ENCODE peak calls at places on chromosomes 1 and 21, in ten cellular contexts. One of them, this sample, is unnamed.

GRCh38 chr1:184033711-184034167 is 3.8 kb downstream of the COLGALT2 start:
- DNase-seq in CD8-positive, alpha-beta memory T cell: no peak
- DNase-seq in foreskin keratinocyte: no peak
- DNase-seq in CD4-positive, alpha-beta memory T cell: no peak
- DNase-seq in pancreas: no peak
- DNase-seq in SK-N-SH: no peak
- DNase-seq in Caco-2: no peak
- DNase-seq in ovary: no peak
- DNase-seq in adrenal gland: no peak
- DNase-seq in GM23248: peak; percentile 67
- DNase-seq in this sample: no peak

GRCh38 chr1:79594121-79594698 is 587.7 kb upstream of the ADGRL4 start:
- DNase-seq in ovary: no peak
- DNase-seq in CD8-positive, alpha-beta memory T cell: no peak
- DNase-seq in Caco-2: no peak
- DNase-seq in CD4-positive, alpha-beta memory T cell: no peak
- DNase-seq in adrenal gland: no peak
- DNase-seq in pancreas: no peak
- DNase-seq in foreskin keratinocyte: no peak
- DNase-seq in GM23248: no peak
- DNase-seq in SK-N-SH: no peak
- DNase-seq in this sample: no peak

GRCh38 chr1:55869050-55869449 is 653.9 kb upstream of the USP24 start:
- DNase-seq in foreskin keratinocyte: no peak
- DNase-seq in Caco-2: no peak
- DNase-seq in CD8-positive, alpha-beta memory T cell: no peak
- DNase-seq in GM23248: peak; percentile 15
- DNase-seq in CD4-positive, alpha-beta memory T cell: no peak
- DNase-seq in SK-N-SH: no peak
- DNase-seq in pancreas: peak; percentile 44
- DNase-seq in ovary: peak; percentile 22
- DNase-seq in adrenal gland: peak; percentile 35
- DNase-seq in this sample: no peak

GRCh38 chr1:29388170-29388569 is 151.8 kb downstream of the PTPRU start:
- DNase-seq in foreskin keratinocyte: no peak
- DNase-seq in Caco-2: no peak
- DNase-seq in pancreas: no peak
- DNase-seq in GM23248: no peak
- DNase-seq in SK-N-SH: no peak
- DNase-seq in CD8-positive, alpha-beta memory T cell: no peak
- DNase-seq in CD4-positive, alpha-beta memory T cell: no peak
- DNase-seq in adrenal gland: no peak
- DNase-seq in ovary: no peak
- DNase-seq in this sample: no peak

GRCh38 chr21:45499201-45499750 is 43.0 kb downstream of the SLC19A1 start:
- DNase-seq in Caco-2: no peak
- DNase-seq in CD4-positive, alpha-beta memory T cell: no peak
- DNase-seq in CD8-positive, alpha-beta memory T cell: peak; percentile 18
- DNase-seq in foreskin keratinocyte: no peak
- DNase-seq in SK-N-SH: no peak
- DNase-seq in pancreas: no peak
- DNase-seq in GM23248: no peak
- DNase-seq in ovary: peak; percentile 14
- DNase-seq in adrenal gland: no peak
- DNase-seq in this sample: no peak

GRCh38 chr21:31911138-31911907 is 38.5 kb downstream of the HUNK start:
- DNase-seq in Caco-2: peak; percentile 48
- DNase-seq in pancreas: no peak
- DNase-seq in CD4-positive, alpha-beta memory T cell: no peak
- DNase-seq in GM23248: peak; percentile 98
- DNase-seq in CD8-positive, alpha-beta memory T cell: no peak
- DNase-seq in adrenal gland: no peak
- DNase-seq in foreskin keratinocyte: peak; percentile 40
- DNase-seq in ovary: no peak
- DNase-seq in SK-N-SH: no peak
- DNase-seq in this sample: no peak

GRCh38 chr21:22795091-22795490 is 1796.9 kb downstream of the NCAM2 start:
- DNase-seq in ovary: no peak
- DNase-seq in adrenal gland: no peak
- DNase-seq in CD4-positive, alpha-beta memory T cell: no peak
- DNase-seq in CD8-positive, alpha-beta memory T cell: no peak
- DNase-seq in GM23248: no peak
- DNase-seq in pancreas: no peak
- DNase-seq in Caco-2: no peak
- DNase-seq in SK-N-SH: no peak
- DNase-seq in foreskin keratinocyte: no peak
- DNase-seq in this sample: no peak

GRCh38 chr1:244074559-244075171 is 23.6 kb downstream of the ZBTB18 start:
- DNase-seq in SK-N-SH: no peak
- DNase-seq in pancreas: no peak
- DNase-seq in Caco-2: no peak
- DNase-seq in CD4-positive, alpha-beta memory T cell: peak; percentile 86
- DNase-seq in adrenal gland: no peak
- DNase-seq in foreskin keratinocyte: no peak
- DNase-seq in GM23248: no peak
- DNase-seq in ovary: no peak
- DNase-seq in CD8-positive, alpha-beta memory T cell: peak; percentile 87
- DNase-seq in this sample: no peak

GRCh38 chr1:220887202-220887867 is 8.1 kb downstream of the HLX start:
- DNase-seq in SK-N-SH: peak; percentile 73
- DNase-seq in foreskin keratinocyte: no peak
- DNase-seq in CD4-positive, alpha-beta memory T cell: no peak
- DNase-seq in ovary: no peak
- DNase-seq in adrenal gland: no peak
- DNase-seq in pancreas: no peak
- DNase-seq in Caco-2: no peak
- DNase-seq in GM23248: peak; percentile 33
- DNase-seq in CD8-positive, alpha-beta memory T cell: no peak
- DNase-seq in this sample: no peak

GRCh38 chr1:220885971-220886370 is 6.7 kb downstream of the HLX start:
- DNase-seq in foreskin keratinocyte: no peak
- DNase-seq in CD4-positive, alpha-beta memory T cell: no peak
- DNase-seq in adrenal gland: no peak
- DNase-seq in GM23248: no peak
- DNase-seq in Caco-2: no peak
- DNase-seq in ovary: no peak
- DNase-seq in pancreas: no peak
- DNase-seq in SK-N-SH: no peak
- DNase-seq in CD8-positive, alpha-beta memory T cell: no peak
- DNase-seq in this sample: no peak

GRCh38 chr1:220887868-220888664 is 8.8 kb downstream of the HLX start:
- DNase-seq in adrenal gland: no peak
- DNase-seq in SK-N-SH: peak; percentile 58
- DNase-seq in Caco-2: no peak
- DNase-seq in ovary: no peak
- DNase-seq in GM23248: peak; percentile 69
- DNase-seq in foreskin keratinocyte: no peak
- DNase-seq in pancreas: no peak
- DNase-seq in CD8-positive, alpha-beta memory T cell: no peak
- DNase-seq in CD4-positive, alpha-beta memory T cell: no peak
- DNase-seq in this sample: no peak

GRCh38 chr1:220884981-220885918 is 6.0 kb downstream of the HLX start:
- DNase-seq in foreskin keratinocyte: no peak
- DNase-seq in CD8-positive, alpha-beta memory T cell: no peak
- DNase-seq in adrenal gland: no peak
- DNase-seq in ovary: no peak
- DNase-seq in Caco-2: no peak
- DNase-seq in CD4-positive, alpha-beta memory T cell: no peak
- DNase-seq in GM23248: no peak
- DNase-seq in SK-N-SH: no peak
- DNase-seq in pancreas: no peak
- DNase-seq in this sample: no peak

GRCh38 chr1:220886470-220887201 is 7.4 kb downstream of the HLX start:
- DNase-seq in foreskin keratinocyte: no peak
- DNase-seq in CD8-positive, alpha-beta memory T cell: no peak
- DNase-seq in Caco-2: no peak
- DNase-seq in SK-N-SH: no peak
- DNase-seq in CD4-positive, alpha-beta memory T cell: no peak
- DNase-seq in adrenal gland: no peak
- DNase-seq in ovary: no peak
- DNase-seq in pancreas: no peak
- DNase-seq in GM23248: no peak
- DNase-seq in this sample: no peak
- H3K4me1 ChIP-seq in foreskin keratinocyte: no peaks in the 10 kb centered on the region
- H3K4me1 ChIP-seq in CD8-positive, alpha-beta memory T cell: no peaks in the 10 kb centered on the region
- H3K4me1 ChIP-seq in Caco-2: no peaks in the 10 kb centered on the region
- H3K4me1 ChIP-seq in SK-N-SH: peaks cover 3% of the 10 kb centered on the region
- H3K4me1 ChIP-seq in CD4-positive, alpha-beta memory T cell: peaks cover under 1% of the 10 kb centered on the region
- H3K4me1 ChIP-seq in adrenal gland: no peaks in the 10 kb centered on the region
- H3K4me1 ChIP-seq in ovary: no peaks in the 10 kb centered on the region
- H3K4me1 ChIP-seq in pancreas: peaks cover 9% of the 10 kb centered on the region
- H3K4me1 ChIP-seq in GM23248: peaks cover 11% of the 10 kb centered on the region
- H3K4me1 ChIP-seq in this sample: no peaks in the 10 kb centered on the region

DNA sequence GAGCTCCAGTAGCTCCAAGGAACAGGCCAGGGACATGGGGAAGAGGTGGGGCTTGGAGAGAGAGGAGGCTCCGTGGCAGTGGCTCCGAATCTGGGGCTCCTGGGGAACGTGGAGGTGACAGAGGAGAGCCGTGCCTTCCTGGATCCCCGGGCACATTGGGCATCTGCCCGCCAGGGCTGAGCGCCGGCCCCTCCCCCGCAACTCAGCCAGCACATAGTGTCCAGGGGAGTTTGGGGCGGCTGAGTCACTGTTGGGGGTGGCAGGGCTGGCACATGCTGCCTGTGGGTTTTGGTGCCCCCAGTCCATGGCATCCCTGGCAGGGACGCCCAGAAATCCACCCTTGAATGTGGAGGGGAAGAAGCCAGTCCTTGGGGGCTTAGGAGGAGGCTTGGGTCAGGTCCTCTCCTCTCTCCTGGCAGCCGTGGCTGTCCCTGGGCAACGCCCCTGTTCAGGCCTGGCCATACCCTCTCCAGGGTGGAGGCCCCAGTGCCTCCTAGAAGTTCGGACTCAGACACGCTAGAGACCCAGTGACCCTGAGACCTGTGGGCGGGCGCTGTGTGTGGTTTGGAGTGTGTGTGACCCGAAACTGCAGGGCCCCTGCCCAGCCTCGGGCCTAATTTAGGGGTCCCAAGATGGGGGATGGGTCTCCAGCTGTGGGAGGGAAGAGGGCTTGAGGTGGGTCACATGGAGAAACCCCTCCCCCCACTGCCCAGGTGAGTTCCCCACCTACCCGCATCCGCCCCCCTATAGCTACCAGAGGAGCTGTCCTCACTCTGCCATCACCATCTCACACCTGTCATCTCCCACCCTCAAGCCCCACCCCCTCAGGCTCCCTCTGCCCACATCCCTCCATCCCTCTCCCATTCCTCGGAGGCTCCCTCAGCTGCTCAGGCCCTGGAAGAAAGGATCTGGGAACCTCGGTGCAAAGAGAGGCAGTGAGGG is 1.6 kb downstream of the HSPB7 start:
- DNase-seq in CD8-positive, alpha-beta memory T cell: no peak
- DNase-seq in CD4-positive, alpha-beta memory T cell: no peak
- DNase-seq in ovary: peak; percentile 57
- DNase-seq in SK-N-SH: no peak
- DNase-seq in foreskin keratinocyte: no peak
- DNase-seq in Caco-2: no peak
- DNase-seq in GM23248: peak; percentile 46
- DNase-seq in pancreas: no peak
- DNase-seq in adrenal gland: peak; percentile 79
- DNase-seq in this sample: no peak
- H3K4me1 ChIP-seq in CD8-positive, alpha-beta memory T cell: peaks cover 9% of the 10 kb centered on the region
- H3K4me1 ChIP-seq in CD4-positive, alpha-beta memory T cell: peaks cover 13% of the 10 kb centered on the region
- H3K4me1 ChIP-seq in ovary: peaks cover 29% of the 10 kb centered on the region
- H3K4me1 ChIP-seq in SK-N-SH: peaks cover 57% of the 10 kb centered on the region
- H3K4me1 ChIP-seq in foreskin keratinocyte: no peaks in the 10 kb centered on the region
- H3K4me1 ChIP-seq in Caco-2: no peaks in the 10 kb centered on the region
- H3K4me1 ChIP-seq in GM23248: peaks cover 58% of the 10 kb centered on the region
- H3K4me1 ChIP-seq in pancreas: peaks cover 14% of the 10 kb centered on the region
- H3K4me1 ChIP-seq in adrenal gland: peaks cover 89% of the 10 kb centered on the region
- H3K4me1 ChIP-seq in this sample: peaks cover 21% of the 10 kb centered on the region

DNA sequence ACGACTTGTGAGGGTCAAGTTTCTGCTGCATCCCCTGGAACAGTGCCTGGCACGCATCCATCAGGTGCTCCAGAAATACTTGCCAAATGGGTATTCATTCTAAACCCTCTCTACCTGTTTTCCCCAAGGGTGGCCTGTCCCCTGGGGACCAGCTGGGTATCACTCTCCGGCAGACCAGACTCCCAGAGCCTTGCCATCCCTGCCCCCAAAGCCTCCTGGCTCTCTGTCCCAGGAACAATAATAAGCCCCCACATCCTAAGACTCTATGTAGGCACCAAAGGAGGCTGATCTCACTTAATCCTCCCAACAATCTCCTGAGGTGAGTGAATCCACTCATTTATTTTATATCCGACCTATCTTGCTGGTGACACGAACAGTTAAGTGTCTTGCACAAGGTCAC is 96.7 kb downstream of the MRPL37 start:
- DNase-seq in CD4-positive, alpha-beta memory T cell: no peak
- DNase-seq in pancreas: no peak
- DNase-seq in Caco-2: no peak
- DNase-seq in CD8-positive, alpha-beta memory T cell: no peak
- DNase-seq in GM23248: no peak
- DNase-seq in foreskin keratinocyte: no peak
- DNase-seq in ovary: no peak
- DNase-seq in SK-N-SH: no peak
- DNase-seq in adrenal gland: no peak
- DNase-seq in this sample: no peak
- H3K4me1 ChIP-seq in CD4-positive, alpha-beta memory T cell: peaks cover 46% of the 10 kb centered on the region
- H3K4me1 ChIP-seq in pancreas: peaks cover 15% of the 10 kb centered on the region
- H3K4me1 ChIP-seq in Caco-2: no peaks in the 10 kb centered on the region
- H3K4me1 ChIP-seq in CD8-positive, alpha-beta memory T cell: peaks cover 79% of the 10 kb centered on the region
- H3K4me1 ChIP-seq in GM23248: no peaks in the 10 kb centered on the region
- H3K4me1 ChIP-seq in foreskin keratinocyte: no peaks in the 10 kb centered on the region
- H3K4me1 ChIP-seq in ovary: peaks cover 69% of the 10 kb centered on the region
- H3K4me1 ChIP-seq in SK-N-SH: peaks cover 83% of the 10 kb centered on the region
- H3K4me1 ChIP-seq in adrenal gland: peaks cover 11% of the 10 kb centered on the region
- H3K4me1 ChIP-seq in this sample: peaks cover 11% of the 10 kb centered on the region

GRCh38 chr1:3219725-3220467 is 150.9 kb downstream of the PRDM16 start:
- DNase-seq in SK-N-SH: no peak
- DNase-seq in CD4-positive, alpha-beta memory T cell: no peak
- DNase-seq in GM23248: no peak
- DNase-seq in foreskin keratinocyte: no peak
- DNase-seq in ovary: no peak
- DNase-seq in pancreas: no peak
- DNase-seq in CD8-positive, alpha-beta memory T cell: no peak
- DNase-seq in Caco-2: no peak
- DNase-seq in adrenal gland: no peak
- DNase-seq in this sample: no peak

GRCh38 chr1:3219005-3219724 is 150.2 kb downstream of the PRDM16 start:
- DNase-seq in ovary: no peak
- DNase-seq in CD8-positive, alpha-beta memory T cell: no peak
- DNase-seq in Caco-2: peak; percentile 66
- DNase-seq in pancreas: peak; percentile 89
- DNase-seq in adrenal gland: no peak
- DNase-seq in SK-N-SH: peak; percentile 56
- DNase-seq in foreskin keratinocyte: no peak
- DNase-seq in CD4-positive, alpha-beta memory T cell: no peak
- DNase-seq in GM23248: peak; percentile 73
- DNase-seq in this sample: no peak

GRCh38 chr1:3225668-3226067 is 156.7 kb downstream of the PRDM16 start:
- DNase-seq in adrenal gland: no peak
- DNase-seq in Caco-2: no peak
- DNase-seq in SK-N-SH: no peak
- DNase-seq in pancreas: no peak
- DNase-seq in ovary: no peak
- DNase-seq in CD8-positive, alpha-beta memory T cell: no peak
- DNase-seq in foreskin keratinocyte: no peak
- DNase-seq in GM23248: no peak
- DNase-seq in CD4-positive, alpha-beta memory T cell: no peak
- DNase-seq in this sample: no peak

GRCh38 chr1:3221112-3222041 is 152.4 kb downstream of the PRDM16 start:
- DNase-seq in SK-N-SH: no peak
- DNase-seq in adrenal gland: no peak
- DNase-seq in Caco-2: no peak
- DNase-seq in GM23248: no peak
- DNase-seq in CD8-positive, alpha-beta memory T cell: no peak
- DNase-seq in pancreas: no peak
- DNase-seq in foreskin keratinocyte: no peak
- DNase-seq in ovary: no peak
- DNase-seq in CD4-positive, alpha-beta memory T cell: no peak
- DNase-seq in this sample: no peak

DNA sequence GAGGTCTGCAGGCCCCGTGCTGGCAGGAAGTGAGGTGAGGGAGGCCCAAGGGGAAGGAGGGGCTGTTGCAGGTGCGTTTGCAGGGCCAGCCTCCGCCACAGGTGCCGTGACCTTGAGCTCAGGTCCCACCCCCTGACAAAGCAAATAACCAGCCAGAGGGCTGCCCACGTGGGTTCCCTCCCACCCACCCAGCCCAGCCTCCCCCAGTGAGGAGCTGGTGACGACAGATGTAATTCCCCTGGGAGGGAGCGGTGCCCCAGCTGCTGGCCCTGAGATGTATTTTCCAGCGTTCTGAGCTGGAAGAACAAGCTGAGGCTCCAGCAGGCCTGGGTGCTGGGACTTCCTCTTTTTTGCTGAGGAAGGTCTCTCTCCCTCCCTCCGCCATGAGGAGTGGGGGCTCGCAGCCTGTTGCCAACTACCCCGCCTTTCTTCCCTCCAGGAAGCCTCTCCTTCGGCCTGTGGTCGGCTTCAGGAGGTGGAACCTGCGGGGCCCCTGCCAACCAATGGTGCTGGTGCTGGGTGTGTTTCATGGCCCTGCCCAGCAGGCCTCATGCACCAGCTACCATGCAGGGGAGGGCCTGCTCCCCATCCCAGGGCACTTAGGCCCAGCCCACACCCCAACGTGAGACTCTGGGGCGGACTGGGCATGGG is 153.2 kb downstream of the PRDM16 start:
- DNase-seq in SK-N-SH: no peak
- DNase-seq in foreskin keratinocyte: no peak
- DNase-seq in GM23248: no peak
- DNase-seq in adrenal gland: no peak
- DNase-seq in CD8-positive, alpha-beta memory T cell: no peak
- DNase-seq in Caco-2: peak; percentile 48
- DNase-seq in ovary: peak; percentile 45
- DNase-seq in CD4-positive, alpha-beta memory T cell: no peak
- DNase-seq in pancreas: peak; percentile 94
- DNase-seq in this sample: peak; percentile 67
- H3K4me1 ChIP-seq in SK-N-SH: no peaks in the 10 kb centered on the region
- H3K4me1 ChIP-seq in foreskin keratinocyte: no peaks in the 10 kb centered on the region
- H3K4me1 ChIP-seq in GM23248: no peaks in the 10 kb centered on the region
- H3K4me1 ChIP-seq in adrenal gland: no peaks in the 10 kb centered on the region
- H3K4me1 ChIP-seq in CD8-positive, alpha-beta memory T cell: no peaks in the 10 kb centered on the region
- H3K4me1 ChIP-seq in Caco-2: peaks cover 25% of the 10 kb centered on the region
- H3K4me1 ChIP-seq in ovary: peaks cover 18% of the 10 kb centered on the region
- H3K4me1 ChIP-seq in CD4-positive, alpha-beta memory T cell: no peaks in the 10 kb centered on the region
- H3K4me1 ChIP-seq in pancreas: peaks cover 54% of the 10 kb centered on the region
- H3K4me1 ChIP-seq in this sample: peaks cover 14% of the 10 kb centered on the region